ENCODE peak calls at places on chromosome 2, in seven cellular contexts. One of them, this sample, is unnamed.
A peak's percentile ranks its signal among the peaks of the same experiment; 100 is the strongest.

GRCh38 chr2:180133736-180134135 is 126.6 kb upstream of the CWC22 start:
- DNase-seq in heart right ventricle: no peak
- DNase-seq in left ventricle myocardium inferior: no peak
- DNase-seq in left lung: no peak
- DNase-seq in CD8-positive, alpha-beta T cell: no peak
- DNase-seq in Panc1: no peak
- DNase-seq in uterus: no peak
- DNase-seq in this sample: peak; percentile 13

GRCh38 chr2:23595601-23596251 is 210.7 kb downstream of the KLHL29 start:
- DNase-seq in heart right ventricle: no peak
- DNase-seq in left ventricle myocardium inferior: no peak
- DNase-seq in left lung: no peak
- DNase-seq in CD8-positive, alpha-beta T cell: no peak
- DNase-seq in Panc1: no peak
- DNase-seq in uterus: no peak
- DNase-seq in this sample: no peak

GRCh38 chr2:71226391-71226964 is 425 bp downstream of the PAIP2B start:
- DNase-seq in heart right ventricle: peak; percentile 45
- DNase-seq in left ventricle myocardium inferior: peak; percentile 25
- DNase-seq in left lung: peak; percentile 81
- DNase-seq in CD8-positive, alpha-beta T cell: peak; percentile 56
- DNase-seq in Panc1: no peak
- DNase-seq in uterus: peak; percentile 52
- DNase-seq in this sample: no peak

GRCh38 chr2:28588231-28588725 is 92.4 kb downstream of the PLB1 start:
- DNase-seq in heart right ventricle: no peak
- DNase-seq in left ventricle myocardium inferior: no peak
- DNase-seq in left lung: no peak
- DNase-seq in CD8-positive, alpha-beta T cell: no peak
- DNase-seq in Panc1: no peak
- DNase-seq in uterus: no peak
- DNase-seq in this sample: no peak

GRCh38 chr2:20130821-20131645 is 79.6 kb upstream of the LAPTM4A start:
- DNase-seq in heart right ventricle: no peak
- DNase-seq in left ventricle myocardium inferior: no peak
- DNase-seq in left lung: no peak
- DNase-seq in CD8-positive, alpha-beta T cell: no peak
- DNase-seq in Panc1: no peak
- DNase-seq in uterus: no peak
- DNase-seq in this sample: no peak

GRCh38 chr2:60707750-60708371 is 48.2 kb upstream of the PAPOLG start:
- DNase-seq in heart right ventricle: no peak
- DNase-seq in left ventricle myocardium inferior: no peak
- DNase-seq in left lung: no peak
- DNase-seq in CD8-positive, alpha-beta T cell: no peak
- DNase-seq in Panc1: peak; percentile 18
- DNase-seq in uterus: no peak
- DNase-seq in this sample: peak; percentile 38

GRCh38 chr2:214410128-214410775 is 602 bp upstream of the VWC2L start:
- DNase-seq in heart right ventricle: no peak
- DNase-seq in left ventricle myocardium inferior: no peak
- DNase-seq in left lung: no peak
- DNase-seq in CD8-positive, alpha-beta T cell: no peak
- DNase-seq in Panc1: no peak
- DNase-seq in uterus: no peak
- DNase-seq in this sample: no peak

GRCh38 chr2:73297151-73297559 is 3.8 kb upstream of the EGR4 start:
- DNase-seq in heart right ventricle: no peak
- DNase-seq in left ventricle myocardium inferior: no peak
- DNase-seq in left lung: no peak
- DNase-seq in CD8-positive, alpha-beta T cell: no peak
- DNase-seq in Panc1: no peak
- DNase-seq in uterus: no peak
- DNase-seq in this sample: no peak

GRCh38 chr2:132477436-132477835 is 60.8 kb downstream of the GPR39 start:
- DNase-seq in heart right ventricle: no peak
- DNase-seq in left ventricle myocardium inferior: no peak
- DNase-seq in left lung: no peak
- DNase-seq in CD8-positive, alpha-beta T cell: no peak
- DNase-seq in Panc1: no peak
- DNase-seq in uterus: no peak
- DNase-seq in this sample: peak; percentile 77

GRCh38 chr2:29706171-29706690 is 215.2 kb downstream of the ALK start:
- DNase-seq in heart right ventricle: no peak
- DNase-seq in left ventricle myocardium inferior: no peak
- DNase-seq in left lung: no peak
- DNase-seq in CD8-positive, alpha-beta T cell: no peak
- DNase-seq in Panc1: no peak
- DNase-seq in uterus: no peak
- DNase-seq in this sample: peak; percentile 4

DNA sequence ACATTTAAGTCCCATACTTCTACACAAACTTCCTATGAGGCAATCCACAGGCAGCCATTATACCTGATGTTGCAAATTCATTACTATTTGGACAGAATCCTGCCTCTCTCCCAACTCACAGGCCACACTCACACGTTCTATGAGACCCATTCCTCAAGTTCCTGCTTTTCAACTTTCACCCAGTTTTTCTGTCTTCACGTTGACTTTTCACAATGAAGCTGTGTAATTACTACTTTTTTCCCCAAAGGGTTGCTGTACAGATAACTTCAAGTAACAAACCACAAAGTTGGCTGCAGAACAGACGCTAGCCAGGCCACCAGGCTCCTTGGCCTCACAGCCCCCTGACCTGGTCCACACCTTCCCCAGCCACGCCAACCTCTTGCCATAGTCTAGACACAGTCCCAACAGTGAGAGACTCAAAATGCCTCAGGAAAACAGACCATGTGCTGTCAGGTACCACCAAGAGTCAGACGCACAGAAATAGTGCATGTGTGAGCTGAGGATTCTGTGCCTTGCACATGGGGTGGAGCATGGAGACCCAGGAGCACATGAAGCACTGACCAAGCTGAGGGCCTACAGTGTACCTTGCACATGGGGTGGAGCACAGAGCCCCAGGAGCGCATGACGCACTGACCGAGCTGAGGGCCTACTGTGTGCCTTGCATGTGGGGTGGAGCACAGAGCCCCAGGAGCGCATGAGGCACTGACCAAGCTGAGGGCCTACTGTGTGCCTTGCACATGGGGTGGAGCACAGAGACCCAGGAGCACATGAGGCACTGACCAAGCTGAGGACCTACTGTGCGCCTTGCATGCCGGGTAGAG is 61.0 kb downstream of the EIPR1 start:
- DNase-seq in heart right ventricle: no peak
- DNase-seq in left ventricle myocardium inferior: no peak
- DNase-seq in left lung: no peak
- DNase-seq in CD8-positive, alpha-beta T cell: no peak
- DNase-seq in Panc1: no peak
- DNase-seq in uterus: no peak
- DNase-seq in this sample: no peak
- TF ChIP-seq CTCF in heart right ventricle: no peak
- TF ChIP-seq CTCF in left ventricle myocardium inferior: no peak
- TF ChIP-seq CTCF in left lung: no peak
- TF ChIP-seq CTCF in CD8-positive, alpha-beta T cell: no peak
- TF ChIP-seq CTCF in Panc1: no peak
- TF ChIP-seq CTCF in uterus: no peak
- TF ChIP-seq CTCF in this sample: no peak

DNA sequence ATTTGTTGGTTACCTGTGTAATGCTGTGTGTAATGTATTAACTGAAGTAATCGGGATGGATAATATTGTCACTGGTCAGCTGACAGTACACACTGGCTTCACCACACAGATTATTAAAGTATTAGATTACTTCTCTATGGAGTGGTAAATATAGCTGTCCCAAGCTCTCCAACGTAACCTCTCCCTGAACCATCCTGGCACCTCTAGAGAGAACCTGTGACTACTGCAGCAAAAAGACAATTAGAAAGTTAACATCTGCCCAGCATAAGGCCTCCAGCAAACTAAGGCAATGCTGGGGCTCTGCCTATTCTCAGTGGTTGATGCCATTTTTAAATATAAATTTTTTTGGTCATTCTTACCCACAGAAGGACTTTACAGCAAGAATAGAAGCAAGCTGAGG is 351.3 kb downstream of the GPD2 start:
- DNase-seq in heart right ventricle: no peak
- DNase-seq in left ventricle myocardium inferior: no peak
- DNase-seq in left lung: no peak
- DNase-seq in CD8-positive, alpha-beta T cell: no peak
- DNase-seq in Panc1: no peak
- DNase-seq in uterus: no peak
- DNase-seq in this sample: no peak
- H3K4me3 ChIP-seq in heart right ventricle: no peak overlapping the region
- H3K4me3 ChIP-seq in left ventricle myocardium inferior: peak overlapping the region; percentile 54
- H3K4me3 ChIP-seq in left lung: no peak overlapping the region
- H3K4me3 ChIP-seq in CD8-positive, alpha-beta T cell: no peak overlapping the region
- H3K4me3 ChIP-seq in Panc1: no peak overlapping the region
- H3K4me3 ChIP-seq in uterus: no peak overlapping the region
- H3K4me3 ChIP-seq in this sample: no peak overlapping the region

GRCh38 chr2:233325814-233326213 is 18.2 kb downstream of the SAG start:
- DNase-seq in heart right ventricle: no peak
- DNase-seq in left ventricle myocardium inferior: no peak
- DNase-seq in left lung: peak; percentile 15
- DNase-seq in CD8-positive, alpha-beta T cell: no peak
- DNase-seq in Panc1: no peak
- DNase-seq in uterus: no peak
- DNase-seq in this sample: no peak

GRCh38 chr2:233319256-233319655 is 11.6 kb downstream of the SAG start:
- DNase-seq in heart right ventricle: no peak
- DNase-seq in left ventricle myocardium inferior: no peak
- DNase-seq in left lung: no peak
- DNase-seq in CD8-positive, alpha-beta T cell: no peak
- DNase-seq in Panc1: no peak
- DNase-seq in uterus: no peak
- DNase-seq in this sample: no peak

GRCh38 chr2:233326500-233326899 is 18.9 kb downstream of the SAG start:
- DNase-seq in heart right ventricle: no peak
- DNase-seq in left ventricle myocardium inferior: no peak
- DNase-seq in left lung: peak; percentile 24
- DNase-seq in CD8-positive, alpha-beta T cell: no peak
- DNase-seq in Panc1: no peak
- DNase-seq in uterus: no peak
- DNase-seq in this sample: no peak

GRCh38 chr2:233320470-233320869 is 12.9 kb downstream of the SAG start:
- DNase-seq in heart right ventricle: no peak
- DNase-seq in left ventricle myocardium inferior: no peak
- DNase-seq in left lung: no peak
- DNase-seq in CD8-positive, alpha-beta T cell: no peak
- DNase-seq in Panc1: no peak
- DNase-seq in uterus: no peak
- DNase-seq in this sample: no peak

GRCh38 chr2:233323851-233324250 is 16.2 kb downstream of the SAG start:
- DNase-seq in heart right ventricle: no peak
- DNase-seq in left ventricle myocardium inferior: no peak
- DNase-seq in left lung: no peak
- DNase-seq in CD8-positive, alpha-beta T cell: no peak
- DNase-seq in Panc1: no peak
- DNase-seq in uterus: no peak
- DNase-seq in this sample: no peak
- TF ChIP-seq CTCF in heart right ventricle: no peak
- TF ChIP-seq CTCF in left ventricle myocardium inferior: no peak
- TF ChIP-seq CTCF in left lung: no peak
- TF ChIP-seq CTCF in CD8-positive, alpha-beta T cell: no peak
- TF ChIP-seq CTCF in Panc1: no peak
- TF ChIP-seq CTCF in uterus: no peak
- TF ChIP-seq CTCF in this sample: no peak

GRCh38 chr2:39718483-39718882 is 52.8 kb downstream of the TMEM178A start:
- DNase-seq in heart right ventricle: no peak
- DNase-seq in left ventricle myocardium inferior: no peak
- DNase-seq in left lung: no peak
- DNase-seq in CD8-positive, alpha-beta T cell: no peak
- DNase-seq in Panc1: no peak
- DNase-seq in uterus: no peak
- DNase-seq in this sample: no peak
- H3K4me3 ChIP-seq in heart right ventricle: no peak overlapping the region
- H3K4me3 ChIP-seq in left ventricle myocardium inferior: no peak overlapping the region
- H3K4me3 ChIP-seq in left lung: no peak overlapping the region
- H3K4me3 ChIP-seq in CD8-positive, alpha-beta T cell: no peak overlapping the region
- H3K4me3 ChIP-seq in Panc1: no peak overlapping the region
- H3K4me3 ChIP-seq in uterus: no peak overlapping the region
- H3K4me3 ChIP-seq in this sample: no peak overlapping the region

DNA sequence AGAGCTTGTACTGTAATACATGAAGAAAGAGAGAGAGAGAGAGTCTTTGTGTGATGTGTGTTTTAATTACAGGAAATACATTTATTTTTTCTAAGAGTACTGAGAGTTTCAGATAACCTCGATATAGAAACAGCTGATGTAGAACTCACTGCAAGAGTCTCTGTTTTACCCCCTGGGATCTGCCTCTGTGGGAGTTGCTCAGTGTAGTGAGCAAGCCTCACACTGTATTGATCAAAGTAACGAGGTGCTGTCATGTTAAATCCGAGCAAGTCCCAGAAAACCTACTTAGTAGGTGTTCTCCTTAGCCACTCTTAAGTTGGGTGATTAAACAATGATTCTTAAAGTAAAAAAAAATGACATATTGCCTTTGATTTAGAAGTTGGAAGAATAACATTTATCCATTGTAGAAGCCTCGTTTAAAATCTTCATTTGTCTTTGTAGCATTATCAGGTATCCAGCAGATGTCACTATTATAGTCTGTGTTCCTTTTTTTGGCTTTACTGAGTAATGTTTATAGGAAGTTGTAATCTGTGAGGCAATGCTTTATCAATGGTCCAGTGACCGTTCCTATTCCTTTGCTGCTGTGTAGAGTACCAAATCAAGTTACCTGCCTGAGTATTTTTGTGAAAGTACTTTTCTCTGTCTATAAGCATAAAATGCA is 219.0 kb downstream of the MYO3B start:
- DNase-seq in heart right ventricle: no peak
- DNase-seq in left ventricle myocardium inferior: no peak
- DNase-seq in left lung: no peak
- DNase-seq in CD8-positive, alpha-beta T cell: no peak
- DNase-seq in Panc1: no peak
- DNase-seq in uterus: no peak
- DNase-seq in this sample: peak; percentile 42
- TF ChIP-seq CTCF in heart right ventricle: peak; percentile 23
- TF ChIP-seq CTCF in left ventricle myocardium inferior: peak; percentile 20
- TF ChIP-seq CTCF in left lung: no peak
- TF ChIP-seq CTCF in CD8-positive, alpha-beta T cell: no peak
- TF ChIP-seq CTCF in Panc1: peak; percentile 57
- TF ChIP-seq CTCF in uterus: peak; percentile 18
- TF ChIP-seq CTCF in this sample: peak; percentile 32

DNA sequence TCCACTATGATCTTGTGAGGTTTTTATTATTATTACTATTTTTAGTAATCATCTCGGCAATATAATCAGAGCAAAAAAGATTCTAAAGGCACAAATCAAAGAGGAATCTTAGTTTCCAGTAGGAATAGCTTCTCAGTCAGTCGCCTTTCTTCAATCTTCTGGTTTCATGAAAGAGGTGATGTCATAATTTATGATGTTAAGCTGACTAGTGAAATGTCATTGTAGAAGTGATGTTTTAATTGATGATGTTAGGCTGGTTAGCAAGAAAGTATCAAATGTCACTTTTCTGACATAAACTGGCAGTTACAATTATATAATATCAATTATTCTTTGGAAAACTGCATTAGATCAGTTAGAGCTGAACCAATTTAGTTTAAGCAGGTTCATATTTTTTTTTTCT is 476.7 kb upstream of the ETAA1 start:
- DNase-seq in heart right ventricle: no peak
- DNase-seq in left ventricle myocardium inferior: no peak
- DNase-seq in left lung: no peak
- DNase-seq in CD8-positive, alpha-beta T cell: no peak
- DNase-seq in Panc1: no peak
- DNase-seq in uterus: no peak
- DNase-seq in this sample: no peak
- H3K4me3 ChIP-seq in heart right ventricle: no peak overlapping the region
- H3K4me3 ChIP-seq in left ventricle myocardium inferior: no peak overlapping the region
- H3K4me3 ChIP-seq in left lung: no peak overlapping the region
- H3K4me3 ChIP-seq in CD8-positive, alpha-beta T cell: no peak overlapping the region
- H3K4me3 ChIP-seq in Panc1: no peak overlapping the region
- H3K4me3 ChIP-seq in uterus: no peak overlapping the region
- H3K4me3 ChIP-seq in this sample: no peak overlapping the region

This sample was measured in fibroblast of mammary gland.